ENCODE peak calls at places on chromosomes 2 and 18, in seven cellular contexts. A, L, N, Q, D, J and C are unnamed samples.

GRCh38 chr2:168434164-168434563 is 21.9 kb upstream of the CERS6 start:
- DNase-seq in A (no peak), L (no peak), N (no peak), Q (no peak), D (no peak), J (no peak), C (no peak)

GRCh38 chr2:235713244-235713643 is 219.4 kb downstream of the AGAP1 start:
- DNase-seq in A (no peak), L (no peak), N (no peak), Q (no peak), D (no peak), J (no peak), C (no peak)

GRCh38 chr2:44935854-44936185 is 5.7 kb upstream of the SIX3 start:
- DNase-seq in A (peak), L (no peak), N (no peak), Q (no peak), D (no peak), J (peak), C (peak)

GRCh38 chr2:176814740-176815367 is 397.7 kb upstream of the HNRNPA3 start:
- DNase-seq in A (no peak), L (peak), N (peak), Q (no peak), D (peak), J (no peak), C (no peak)

GRCh38 chr18:36349552-36349951 is 52.0 kb downstream of the FHOD3 start:
- DNase-seq in A (no peak), L (peak), N (no peak), Q (no peak), D (peak), J (no peak), C (no peak)

GRCh38 chr2:208545398-208546042 is 138.9 kb downstream of the PTH2R start:
- DNase-seq in A (no peak), L (no peak), N (no peak), Q (no peak), D (no peak), J (no peak), C (peak)

GRCh38 chr2:219027511-219028055 is 13.7 kb downstream of the CFAP65 start:
- DNase-seq in A (no peak), L (no peak), N (no peak), Q (no peak), D (no peak), J (no peak), C (no peak)

GRCh38 chr18:74230922-74231714 is 60.6 kb downstream of the CYB5A start:
- DNase-seq in A (no peak), L (no peak), N (no peak), Q (no peak), D (no peak), J (no peak), C (no peak)

GRCh38 chr2:181947273-181947672 is 38.4 kb upstream of the PPP1R1C start:
- DNase-seq in A (peak), L (no peak), N (no peak), Q (no peak), D (peak), J (no peak), C (no peak)

GRCh38 chr2:84880645-84881521 is at the start of gene TRABD2A:
- DNase-seq in A (peak), L (peak), N (peak), Q (peak), D (peak), J (peak), C (peak)

DNA sequence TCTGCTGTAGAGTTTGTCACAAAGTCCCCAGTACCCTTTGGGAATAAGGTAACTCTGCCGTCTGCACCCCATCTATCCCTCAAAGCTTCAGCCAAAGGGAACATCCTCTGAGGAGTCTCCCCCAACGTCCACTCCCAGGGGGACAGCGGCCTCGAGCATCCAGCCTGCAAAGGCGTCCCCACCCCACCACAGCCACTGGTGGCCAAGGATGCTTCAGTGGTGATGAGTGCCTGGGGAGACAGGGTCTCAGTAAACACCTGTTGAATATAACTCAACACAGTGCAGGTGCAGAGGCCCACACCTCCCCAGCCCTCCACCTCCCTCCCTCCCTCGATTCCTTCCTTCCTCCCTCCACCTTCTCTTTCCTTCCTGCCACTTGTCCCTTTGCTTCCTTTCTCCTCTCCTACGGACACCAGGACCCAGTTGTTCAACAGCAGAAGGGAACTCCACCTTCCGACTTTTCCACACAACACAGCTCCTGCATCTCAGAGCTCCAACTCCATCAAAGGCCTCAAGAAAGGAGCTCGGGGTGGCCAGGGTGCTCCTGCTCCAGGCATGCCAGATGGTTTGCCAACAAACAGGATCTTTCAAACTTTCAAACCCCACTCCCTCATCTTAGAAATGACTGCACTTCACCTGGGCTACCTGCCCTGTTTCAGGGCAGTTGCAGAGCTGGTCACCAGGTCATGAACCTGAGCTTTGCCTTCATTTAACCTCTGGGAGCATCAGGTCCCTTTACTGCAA is 87.8 kb upstream of the SNTG2 start:
- DNase-seq in A (no peak), L (no peak), N (no peak), Q (no peak), D (no peak), J (no peak), C (peak)
- H3K23ac ChIP-seq in A (no peak), L (no peak), N (no peak), Q (no peak), D (no peak), J (no peak), C (no peak)

GRCh38 chr2:71891719-71892118 is 255.9 kb downstream of the CYP26B1 start:
- DNase-seq in A (no peak), L (no peak), N (no peak), Q (no peak), D (no peak), J (no peak), C (no peak)
- H3K23ac ChIP-seq in A (no peak), L (no peak), N (no peak), Q (no peak), D (no peak), J (no peak), C (no peak)

GRCh38 chr2:63261222-63261621 is 210.6 kb downstream of the OTX1 start:
- DNase-seq in A (no peak), L (no peak), N (no peak), Q (no peak), D (peak), J (no peak), C (no peak)
- H3K23ac ChIP-seq in A (no peak), L (no peak), N (no peak), Q (no peak), D (no peak), J (no peak), C (no peak)

GRCh38 chr18:13514558-13514957 is 211.8 kb downstream of the FAM210A start:
- DNase-seq in A (no peak), L (no peak), N (no peak), Q (no peak), D (no peak), J (no peak), C (no peak)

GRCh38 chr18:13516855-13517254 is 209.5 kb downstream of the FAM210A start:
- DNase-seq in A (no peak), L (no peak), N (no peak), Q (no peak), D (no peak), J (no peak), C (no peak)

GRCh38 chr18:13518382-13518781 is 208.0 kb downstream of the FAM210A start:
- DNase-seq in A (no peak), L (no peak), N (no peak), Q (no peak), D (no peak), J (no peak), C (no peak)

GRCh38 chr18:13520306-13520705 is 206.1 kb downstream of the FAM210A start:
- DNase-seq in A (no peak), L (no peak), N (no peak), Q (no peak), D (peak), J (no peak), C (no peak)

DNA sequence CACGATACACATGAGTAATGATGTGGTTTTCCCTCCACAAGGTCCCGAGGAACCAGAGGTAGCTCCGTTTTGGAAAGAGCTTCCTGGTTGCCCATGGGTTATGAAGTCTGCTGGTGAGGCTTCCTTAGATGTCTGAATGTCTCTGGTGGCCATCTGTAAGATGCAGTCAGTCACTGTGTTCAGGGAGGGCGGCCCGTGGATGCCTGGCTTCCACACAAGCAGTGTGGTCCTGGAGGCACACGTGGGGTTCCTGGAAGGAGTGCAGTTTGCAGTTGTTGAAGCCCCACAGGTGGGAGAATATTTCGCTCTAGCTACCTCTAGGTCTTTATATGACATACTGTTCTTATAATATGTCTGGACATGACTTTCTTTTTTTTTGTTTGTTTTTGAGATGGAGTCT is 209.0 kb downstream of the FAM210A start:
- DNase-seq in A (no peak), L (no peak), N (no peak), Q (no peak), D (no peak), J (no peak), C (no peak)
- H3K23ac ChIP-seq in A (no peak), L (no peak), N (no peak), Q (no peak), D (no peak), J (no peak), C (no peak)

GRCh38 chr2:232422051-232422450 is 15.4 kb downstream of the ALPG start:
- DNase-seq in A (no peak), L (no peak), N (no peak), Q (no peak), D (no peak), J (no peak), C (peak)
- H3K23ac ChIP-seq in A (no peak), L (no peak), N (no peak), Q (no peak), D (no peak), J (no peak), C (no peak)

GRCh38 chr2:195514365-195514764 is 142.7 kb upstream of the SLC39A10 start:
- DNase-seq in A (no peak), L (peak), N (peak), Q (no peak), D (no peak), J (no peak), C (no peak)
- H3K23ac ChIP-seq in A (no peak), L (no peak), N (no peak), Q (no peak), D (no peak), J (no peak), C (no peak)

GRCh38 chr2:197258580-197258979 is 52.0 kb downstream of the ANKRD44 start:
- DNase-seq in A (no peak), L (peak), N (peak), Q (no peak), D (peak), J (no peak), C (no peak)

GRCh38 chr2:197256021-197256420 is 54.6 kb downstream of the ANKRD44 start:
- DNase-seq in A (no peak), L (no peak), N (no peak), Q (no peak), D (no peak), J (no peak), C (no peak)

GRCh38 chr2:197256771-197257170 is 53.8 kb downstream of the ANKRD44 start:
- DNase-seq in A (no peak), L (no peak), N (peak), Q (no peak), D (no peak), J (no peak), C (no peak)

GRCh38 chr2:197261808-197262226 is 48.8 kb downstream of the ANKRD44 start:
- DNase-seq in A (no peak), L (peak), N (peak), Q (no peak), D (no peak), J (no peak), C (no peak)

DNA sequence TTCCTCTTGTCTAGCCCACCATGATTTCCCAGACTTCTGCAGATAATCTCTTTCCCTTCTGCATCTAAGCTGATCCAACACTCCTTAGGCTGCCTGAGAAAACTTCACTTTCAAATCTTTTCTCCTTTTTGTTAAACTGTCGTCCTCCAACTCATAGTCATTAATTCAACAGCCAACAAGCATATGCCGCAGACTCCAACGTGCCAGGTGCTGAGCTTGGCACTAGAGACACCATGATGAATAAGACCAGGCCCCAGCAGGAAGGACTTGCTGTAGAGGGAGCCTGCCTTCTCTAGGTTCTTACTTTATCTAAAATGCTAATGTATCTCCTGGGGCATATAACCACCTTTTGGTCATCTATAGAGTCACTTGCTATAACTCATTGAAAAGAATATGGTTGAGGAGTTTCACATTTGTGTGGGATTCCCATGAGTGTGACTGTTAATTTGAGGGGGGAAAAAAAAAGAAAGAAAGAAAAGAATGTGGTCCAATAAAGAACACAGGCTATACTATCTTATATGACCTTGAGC is 51.0 kb downstream of the ANKRD44 start:
- DNase-seq in A (no peak), L (no peak), N (no peak), Q (no peak), D (no peak), J (no peak), C (no peak)
- H3K23ac ChIP-seq in A (no peak), L (no peak), N (no peak), Q (no peak), D (no peak), J (no peak), C (no peak)

GRCh38 chr2:39704540-39704939 is 38.8 kb downstream of the TMEM178A start:
- DNase-seq in A (no peak), L (no peak), N (no peak), Q (no peak), D (no peak), J (no peak), C (no peak)

GRCh38 chr2:39706350-39706749 is 40.6 kb downstream of the TMEM178A start:
- DNase-seq in A (no peak), L (no peak), N (no peak), Q (no peak), D (no peak), J (no peak), C (no peak)

GRCh38 chr2:39705638-39706037 is 39.9 kb downstream of the TMEM178A start:
- DNase-seq in A (no peak), L (no peak), N (no peak), Q (no peak), D (no peak), J (no peak), C (no peak)

GRCh38 chr2:39701137-39701536 is 35.4 kb downstream of the TMEM178A start:
- DNase-seq in A (no peak), L (no peak), N (no peak), Q (no peak), D (no peak), J (no peak), C (no peak)

GRCh38 chr2:39703473-39703872 is 37.8 kb downstream of the TMEM178A start:
- DNase-seq in A (no peak), L (no peak), N (no peak), Q (no peak), D (no peak), J (no peak), C (no peak)
- H3K23ac ChIP-seq in A (no peak), L (no peak), N (no peak), Q (no peak), D (no peak), J (no peak), C (no peak)

GRCh38 chr2:144404621-144405312 is 115.2 kb downstream of the ZEB2 start:
- DNase-seq in A (no peak), L (peak), N (peak), Q (no peak), D (no peak), J (no peak), C (no peak)

GRCh38 chr2:144407262-144407661 is 112.7 kb downstream of the ZEB2 start:
- DNase-seq in A (no peak), L (no peak), N (no peak), Q (no peak), D (peak), J (no peak), C (no peak)

GRCh38 chr2:144405313-144405710 is 114.6 kb downstream of the ZEB2 start:
- DNase-seq in A (no peak), L (no peak), N (no peak), Q (no peak), D (no peak), J (no peak), C (no peak)

GRCh38 chr2:144403940-144404339 is 116.0 kb downstream of the ZEB2 start:
- DNase-seq in A (no peak), L (no peak), N (peak), Q (no peak), D (peak), J (no peak), C (no peak)

GRCh38 chr2:144406111-144406788 is 113.7 kb downstream of the ZEB2 start:
- DNase-seq in A (no peak), L (no peak), N (peak), Q (no peak), D (no peak), J (no peak), C (no peak)
- H3K23ac ChIP-seq in A (no peak), L (no peak), N (no peak), Q (no peak), D (no peak), J (no peak), C (no peak)